ENCODE peak calls at places on chromosomes 1 and 21, in seven cellular contexts. One of them, this sample, is unnamed.

GRCh38 chr1:21663251-21663950 is 5.8 kb downstream of the RAP1GAP start:
- DNase-seq in GM12865: no peak
- DNase-seq in uterus: peak; percentile 7
- DNase-seq in psoas muscle: no peak
- DNase-seq in osteocyte: no peak
- DNase-seq in heart left ventricle: no peak
- DNase-seq in stomach: peak; percentile 20
- DNase-seq in this sample: peak; percentile 74

GRCh38 chr1:154445040-154445472 is 39.9 kb downstream of the IL6R start:
- DNase-seq in GM12865: peak; percentile 94
- DNase-seq in uterus: no peak
- DNase-seq in psoas muscle: no peak
- DNase-seq in osteocyte: no peak
- DNase-seq in heart left ventricle: no peak
- DNase-seq in stomach: no peak
- DNase-seq in this sample: no peak

GRCh38 chr1:9455487-9456237 is 83.6 kb upstream of the SLC25A33 start:
- DNase-seq in GM12865: peak; percentile 60
- DNase-seq in uterus: peak; percentile 79
- DNase-seq in psoas muscle: peak; percentile 74
- DNase-seq in osteocyte: peak; percentile 88
- DNase-seq in heart left ventricle: peak; percentile 59
- DNase-seq in stomach: peak; percentile 73
- DNase-seq in this sample: no peak

GRCh38 chr1:44501022-44501910 is 96.2 kb downstream of the RNF220 start:
- DNase-seq in GM12865: no peak
- DNase-seq in uterus: no peak
- DNase-seq in psoas muscle: no peak
- DNase-seq in osteocyte: no peak
- DNase-seq in heart left ventricle: no peak
- DNase-seq in stomach: no peak
- DNase-seq in this sample: no peak

GRCh38 chr21:33642896-33643657 is 776 bp downstream of the ITSN1 start:
- DNase-seq in GM12865: peak; percentile 47
- DNase-seq in uterus: peak; percentile 33
- DNase-seq in psoas muscle: peak; percentile 43
- DNase-seq in osteocyte: peak; percentile 86
- DNase-seq in heart left ventricle: peak; percentile 34
- DNase-seq in stomach: peak; percentile 31
- DNase-seq in this sample: no peak

GRCh38 chr1:231959225-231959884 is 332.8 kb downstream of the DISC1 start:
- DNase-seq in GM12865: no peak
- DNase-seq in uterus: no peak
- DNase-seq in psoas muscle: no peak
- DNase-seq in osteocyte: no peak
- DNase-seq in heart left ventricle: no peak
- DNase-seq in stomach: no peak
- DNase-seq in this sample: no peak

GRCh38 chr1:39637301-39637700 is 2.1 kb downstream of the HEYL start:
- DNase-seq in GM12865: no peak
- DNase-seq in uterus: no peak
- DNase-seq in psoas muscle: no peak
- DNase-seq in osteocyte: no peak
- DNase-seq in heart left ventricle: no peak
- DNase-seq in stomach: no peak
- DNase-seq in this sample: no peak

GRCh38 chr1:221824025-221824424 is 82.1 kb upstream of the DUSP10 start:
- DNase-seq in GM12865: no peak
- DNase-seq in uterus: no peak
- DNase-seq in psoas muscle: no peak
- DNase-seq in osteocyte: no peak
- DNase-seq in heart left ventricle: no peak
- DNase-seq in stomach: no peak
- DNase-seq in this sample: no peak

GRCh38 chr1:38848069-38848468 is 11.5 kb downstream of the RRAGC start:
- DNase-seq in GM12865: peak; percentile 19
- DNase-seq in uterus: no peak
- DNase-seq in psoas muscle: no peak
- DNase-seq in osteocyte: no peak
- DNase-seq in heart left ventricle: no peak
- DNase-seq in stomach: no peak
- DNase-seq in this sample: no peak

GRCh38 chr21:32186843-32187242 is 92.0 kb downstream of the MIS18A start:
- DNase-seq in GM12865: no peak
- DNase-seq in uterus: no peak
- DNase-seq in psoas muscle: no peak
- DNase-seq in osteocyte: peak; percentile 40
- DNase-seq in heart left ventricle: no peak
- DNase-seq in stomach: no peak
- DNase-seq in this sample: no peak

GRCh38 chr1:19664453-19665043 is at the start of gene HTR6:
- DNase-seq in GM12865: peak; percentile 38
- DNase-seq in uterus: no peak
- DNase-seq in psoas muscle: no peak
- DNase-seq in osteocyte: no peak
- DNase-seq in heart left ventricle: no peak
- DNase-seq in stomach: no peak
- DNase-seq in this sample: no peak

GRCh38 chr1:19903621-19904020 is 19.8 kb downstream of the PLA2G2E start:
- DNase-seq in GM12865: no peak
- DNase-seq in uterus: no peak
- DNase-seq in psoas muscle: no peak
- DNase-seq in osteocyte: no peak
- DNase-seq in heart left ventricle: no peak
- DNase-seq in stomach: no peak
- DNase-seq in this sample: no peak

GRCh38 chr1:93625582-93626327 is 55.9 kb downstream of the BCAR3 start:
- DNase-seq in GM12865: no peak
- DNase-seq in uterus: no peak
- DNase-seq in psoas muscle: no peak
- DNase-seq in osteocyte: no peak
- DNase-seq in heart left ventricle: peak; percentile 44
- DNase-seq in stomach: no peak
- DNase-seq in this sample: no peak

GRCh38 chr1:230752407-230752806 is 5.2 kb downstream of the CAPN9 start:
- DNase-seq in GM12865: no peak
- DNase-seq in uterus: no peak
- DNase-seq in psoas muscle: no peak
- DNase-seq in osteocyte: no peak
- DNase-seq in heart left ventricle: no peak
- DNase-seq in stomach: peak; percentile 88
- DNase-seq in this sample: no peak

GRCh38 chr1:189606795-189607476 is 870.7 kb downstream of the BRINP3 start:
- DNase-seq in GM12865: no peak
- DNase-seq in uterus: no peak
- DNase-seq in psoas muscle: no peak
- DNase-seq in osteocyte: no peak
- DNase-seq in heart left ventricle: no peak
- DNase-seq in stomach: no peak
- DNase-seq in this sample: no peak

GRCh38 chr1:188715566-188715965 is 1762.1 kb downstream of the BRINP3 start:
- DNase-seq in GM12865: no peak
- DNase-seq in uterus: no peak
- DNase-seq in psoas muscle: no peak
- DNase-seq in osteocyte: no peak
- DNase-seq in heart left ventricle: no peak
- DNase-seq in stomach: no peak
- DNase-seq in this sample: no peak

GRCh38 chr1:217910791-217911320 is 279.7 kb downstream of the SPATA17 start:
- DNase-seq in GM12865: no peak
- DNase-seq in uterus: no peak
- DNase-seq in psoas muscle: no peak
- DNase-seq in osteocyte: no peak
- DNase-seq in heart left ventricle: no peak
- DNase-seq in stomach: no peak
- DNase-seq in this sample: no peak

GRCh38 chr1:81703352-81703735 is 97.4 kb upstream of the ADGRL2 start:
- DNase-seq in GM12865: no peak
- DNase-seq in uterus: no peak
- DNase-seq in psoas muscle: no peak
- DNase-seq in osteocyte: no peak
- DNase-seq in heart left ventricle: no peak
- DNase-seq in stomach: no peak
- DNase-seq in this sample: no peak

GRCh38 chr1:230735447-230735846 is 11.7 kb upstream of the CAPN9 start:
- DNase-seq in GM12865: no peak
- DNase-seq in uterus: no peak
- DNase-seq in psoas muscle: no peak
- DNase-seq in osteocyte: no peak
- DNase-seq in heart left ventricle: no peak
- DNase-seq in stomach: peak; percentile 63
- DNase-seq in this sample: no peak

GRCh38 chr1:214449371-214449770 is 102.0 kb downstream of the PTPN14 start:
- DNase-seq in GM12865: no peak
- DNase-seq in uterus: no peak
- DNase-seq in psoas muscle: no peak
- DNase-seq in osteocyte: no peak
- DNase-seq in heart left ventricle: no peak
- DNase-seq in stomach: no peak
- DNase-seq in this sample: no peak

GRCh38 chr1:9294910-9295636 is 2.4 kb downstream of the SPSB1 start:
- DNase-seq in GM12865: peak; percentile 74
- DNase-seq in uterus: no peak
- DNase-seq in psoas muscle: peak; percentile 52
- DNase-seq in osteocyte: no peak
- DNase-seq in heart left ventricle: no peak
- DNase-seq in stomach: no peak
- DNase-seq in this sample: no peak

GRCh38 chr1:6971699-6972098 is 186.4 kb downstream of the CAMTA1 start:
- DNase-seq in GM12865: no peak
- DNase-seq in uterus: no peak
- DNase-seq in psoas muscle: no peak
- DNase-seq in osteocyte: no peak
- DNase-seq in heart left ventricle: no peak
- DNase-seq in stomach: no peak
- DNase-seq in this sample: no peak
- TF ChIP-seq CTCF in GM12865: no peak
- TF ChIP-seq CTCF in uterus: no peak
- TF ChIP-seq CTCF in psoas muscle: no peak
- TF ChIP-seq CTCF in osteocyte: no peak
- TF ChIP-seq CTCF in heart left ventricle: no peak
- TF ChIP-seq CTCF in stomach: no peak
- TF ChIP-seq CTCF in this sample: no peak

GRCh38 chr1:31834501-31834900 is 18.7 kb upstream of the SPOCD1 start:
- DNase-seq in GM12865: peak; percentile 61
- DNase-seq in uterus: no peak
- DNase-seq in psoas muscle: no peak
- DNase-seq in osteocyte: no peak
- DNase-seq in heart left ventricle: no peak
- DNase-seq in stomach: no peak
- DNase-seq in this sample: no peak
- TF ChIP-seq CTCF in GM12865: peak; percentile 19
- TF ChIP-seq CTCF in uterus: no peak
- TF ChIP-seq CTCF in psoas muscle: no peak
- TF ChIP-seq CTCF in osteocyte: no peak
- TF ChIP-seq CTCF in heart left ventricle: no peak
- TF ChIP-seq CTCF in stomach: no peak
- TF ChIP-seq CTCF in this sample: no peak

DNA sequence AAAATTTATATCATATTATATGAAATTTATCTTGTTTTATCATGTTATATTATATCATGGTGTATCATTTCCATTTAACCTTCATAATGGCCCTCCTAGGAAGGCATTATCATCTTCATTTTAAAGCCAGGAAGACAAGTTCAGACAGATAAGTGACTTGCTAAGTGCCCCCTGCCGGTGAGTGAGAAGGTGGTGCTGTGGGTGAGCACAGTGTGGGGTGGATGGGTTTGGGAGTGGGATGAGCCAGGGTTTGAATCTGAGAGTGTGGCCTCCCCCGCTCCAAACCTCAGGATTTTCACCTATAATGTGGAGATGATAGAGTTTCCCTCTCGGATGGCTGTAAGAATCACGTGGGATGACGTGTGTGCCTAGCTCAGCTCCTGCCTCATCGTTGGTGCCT is 108.7 kb upstream of the IGSF21 start:
- DNase-seq in GM12865: peak; percentile 14
- DNase-seq in uterus: no peak
- DNase-seq in psoas muscle: no peak
- DNase-seq in osteocyte: no peak
- DNase-seq in heart left ventricle: no peak
- DNase-seq in stomach: no peak
- DNase-seq in this sample: no peak
- TF ChIP-seq CTCF in GM12865: peak; percentile 23
- TF ChIP-seq CTCF in uterus: no peak
- TF ChIP-seq CTCF in psoas muscle: no peak
- TF ChIP-seq CTCF in osteocyte: no peak
- TF ChIP-seq CTCF in heart left ventricle: no peak
- TF ChIP-seq CTCF in stomach: no peak
- TF ChIP-seq CTCF in this sample: no peak

GRCh38 chr1:3777647-3778589 is 5.4 kb downstream of the SMIM1 start:
- DNase-seq in GM12865: no peak
- DNase-seq in uterus: no peak
- DNase-seq in psoas muscle: no peak
- DNase-seq in osteocyte: no peak
- DNase-seq in heart left ventricle: no peak
- DNase-seq in stomach: no peak
- DNase-seq in this sample: no peak

GRCh38 chr1:3779912-3780416 is 7.4 kb downstream of the SMIM1 start:
- DNase-seq in GM12865: no peak
- DNase-seq in uterus: no peak
- DNase-seq in psoas muscle: no peak
- DNase-seq in osteocyte: no peak
- DNase-seq in heart left ventricle: no peak
- DNase-seq in stomach: no peak
- DNase-seq in this sample: no peak

GRCh38 chr1:3780901-3781300 is 8.4 kb downstream of the SMIM1 start:
- DNase-seq in GM12865: no peak
- DNase-seq in uterus: no peak
- DNase-seq in psoas muscle: no peak
- DNase-seq in osteocyte: no peak
- DNase-seq in heart left ventricle: no peak
- DNase-seq in stomach: no peak
- DNase-seq in this sample: no peak

GRCh38 chr1:3778590-3779264 is 6.2 kb downstream of the SMIM1 start:
- DNase-seq in GM12865: no peak
- DNase-seq in uterus: no peak
- DNase-seq in psoas muscle: no peak
- DNase-seq in osteocyte: no peak
- DNase-seq in heart left ventricle: no peak
- DNase-seq in stomach: no peak
- DNase-seq in this sample: no peak

GRCh38 chr1:3779265-3779911 is 6.8 kb downstream of the SMIM1 start:
- DNase-seq in GM12865: no peak
- DNase-seq in uterus: no peak
- DNase-seq in psoas muscle: no peak
- DNase-seq in osteocyte: no peak
- DNase-seq in heart left ventricle: no peak
- DNase-seq in stomach: no peak
- DNase-seq in this sample: no peak
- TF ChIP-seq CTCF in GM12865: no peak
- TF ChIP-seq CTCF in uterus: no peak
- TF ChIP-seq CTCF in psoas muscle: no peak
- TF ChIP-seq CTCF in osteocyte: no peak
- TF ChIP-seq CTCF in heart left ventricle: no peak
- TF ChIP-seq CTCF in stomach: no peak
- TF ChIP-seq CTCF in this sample: no peak

GRCh38 chr1:73627723-73628122 is 570.3 kb downstream of the LRRIQ3 start:
- DNase-seq in GM12865: no peak
- DNase-seq in uterus: no peak
- DNase-seq in psoas muscle: no peak
- DNase-seq in osteocyte: no peak
- DNase-seq in heart left ventricle: no peak
- DNase-seq in stomach: no peak
- DNase-seq in this sample: no peak
- TF ChIP-seq CTCF in GM12865: no peak
- TF ChIP-seq CTCF in uterus: no peak
- TF ChIP-seq CTCF in psoas muscle: no peak
- TF ChIP-seq CTCF in osteocyte: peak; percentile 14
- TF ChIP-seq CTCF in heart left ventricle: no peak
- TF ChIP-seq CTCF in stomach: no peak
- TF ChIP-seq CTCF in this sample: no peak

This sample was measured in lower leg skin.